ENCODE peak calls at places on chromosomes 5 and 9, in seven cellular contexts. G is Right ventricle myocardium superior; Y is left colon; P is A549; I is left ventricle myocardium superior; S is lower lobe of right lung; O is CD8-positive, alpha-beta T cell. N is an unnamed sample.

GRCh38 chr9:115540091-115540490 is 422.1 kb upstream of the TNC start:
- ATAC-seq in G (no peak), Y (no peak), P (no peak), I (no peak), S (no peak), O (no peak), N (no peak)

GRCh38 chr9:121607434-121608248 is 43.8 kb upstream of the DAB2IP start:
- ATAC-seq in G (peak), Y (no peak), P (no peak), I (peak), S (no peak), O (no peak), N (peak)

GRCh38 chr9:134641173-134641985 is at the start of gene COL5A1:
- ATAC-seq in G (peak), Y (peak), P (peak), I (peak), S (peak), O (peak), N (peak)

GRCh38 chr9:18682907-18683306 is 209.0 kb downstream of the ADAMTSL1 start:
- ATAC-seq in G (no peak), Y (peak), P (no peak), I (no peak), S (no peak), O (no peak), N (no peak)

GRCh38 chr9:26925609-26926008 is 21.4 kb downstream of the PLAA start:
- ATAC-seq in G (no peak), Y (peak), P (no peak), I (no peak), S (no peak), O (no peak), N (no peak)

GRCh38 chr9:112605963-112606699 is 111.8 kb downstream of the INIP start:
- ATAC-seq in G (no peak), Y (no peak), P (no peak), I (no peak), S (no peak), O (no peak), N (no peak)

GRCh38 chr5:76583163-76584047 is 39.8 kb downstream of the F2RL2 start:
- ATAC-seq in G (no peak), Y (peak), P (no peak), I (no peak), S (no peak), O (no peak), N (no peak)

GRCh38 chr9:19641046-19641445 is 147.8 kb downstream of the SLC24A2 start:
- ATAC-seq in G (no peak), Y (no peak), P (no peak), I (no peak), S (no peak), O (no peak), N (no peak)

GRCh38 chr5:94347130-94347529 is 271.3 kb downstream of the KIAA0825 start:
- ATAC-seq in G (peak), Y (no peak), P (no peak), I (peak), S (no peak), O (no peak), N (no peak)

GRCh38 chr5:32051796-32052195 is 122.3 kb downstream of the GOLPH3 start:
- ATAC-seq in G (no peak), Y (no peak), P (no peak), I (no peak), S (no peak), O (no peak), N (no peak)

GRCh38 chr9:79952401-79952800 is 380.6 kb downstream of the TLE4 start:
- ATAC-seq in G (no peak), Y (no peak), P (no peak), I (no peak), S (no peak), O (no peak), N (no peak)

GRCh38 chr9:127014210-127014609 is 99.6 kb downstream of the RALGPS1 start:
- ATAC-seq in G (no peak), Y (no peak), P (no peak), I (peak), S (no peak), O (no peak), N (peak)

N was measured in gastroesophageal sphincter.